ENCODE peak calls at places on chromosomes 11 and 22, in eight cellular contexts. P, Z, R, A, X, L, J and C are unnamed samples.

GRCh38 chr11:96105197-96105895 is 181.4 kb upstream of the MTMR2 start:
- DNase-seq in A (no peak), X (no peak), L (no peak), P (no peak), J (peak), R (no peak), Z (no peak), C (no peak)

GRCh38 chr22:36365020-36365411 is 22.8 kb downstream of the MYH9 start:
- DNase-seq in A (peak), Z (peak), P (peak), X (peak), L (peak), R (peak), J (peak), C (peak)

GRCh38 chr22:37374571-37374970 is 52.7 kb downstream of the ELFN2 start:
- DNase-seq in Z (no peak), R (no peak), A (no peak), J (no peak), P (no peak), L (no peak), X (no peak), C (no peak)

GRCh38 chr22:29625090-29625825 is 21.8 kb downstream of the NF2 start:
- DNase-seq in X (no peak), P (peak), L (peak), A (peak), J (peak), Z (no peak), R (peak), C (peak)

GRCh38 chr11:22193348-22194051 is 615 bp downstream of the ANO5 start:
- DNase-seq in L (no peak), R (no peak), X (no peak), J (no peak), Z (no peak), P (no peak), A (no peak), C (no peak)

GRCh38 chr22:43848366-43849171 is 13.7 kb downstream of the SULT4A1 start:
- DNase-seq in A (no peak), R (peak), L (peak), Z (no peak), J (peak), X (no peak), P (no peak), C (no peak)

GRCh38 chr11:48148749-48149148 is 67.9 kb upstream of the OR4B1 start:
- DNase-seq in P (no peak), L (no peak), J (no peak), A (no peak), Z (no peak), R (no peak), X (no peak), C (no peak)

GRCh38 chr11:71340076-71340606 is 87.8 kb upstream of the SHANK2 start:
- DNase-seq in A (no peak), L (no peak), X (no peak), R (no peak), Z (no peak), J (no peak), P (no peak), C (no peak)